ENCODE peak calls at places on chromosomes 3 and 15, in nine cellular contexts. T is bronchial epithelial cell, L is heart left ventricle, B is fibroblast of lung, P is fibroblast of the aortic adventitia, V is mucosa of descending colon, D is DND-41, M is kidney, R is IMR-90. U is an unnamed sample.

GRCh38 chr3:186413615-186414415 is 51.8 kb upstream of the DGKG start:
- DNase-seq in T (peak), D (no peak), B (peak), M (peak), V (peak), R (no peak), P (peak), L (no peak), U (peak)

GRCh38 chr3:31442755-31443154 is 90.0 kb upstream of the STT3B start:
- DNase-seq in B (no peak), T (no peak), M (no peak), P (no peak), D (no peak), R (no peak), L (no peak), V (no peak), U (no peak)

GRCh38 chr3:194109192-194109863 is 26.6 kb upstream of the HES1 start:
- DNase-seq in P (no peak), B (no peak), M (no peak), L (no peak), T (no peak), R (no peak), V (no peak), D (no peak), U (no peak)

GRCh38 chr3:128323206-128324081 is 143.2 kb downstream of the DNAJB8 start:
- DNase-seq in B (no peak), R (no peak), V (peak), P (no peak), D (no peak), L (no peak), T (no peak), M (no peak), U (no peak)

GRCh38 chr3:187518616-187519015 is 150.4 kb downstream of the RTP4 start:
- DNase-seq in T (no peak), V (no peak), D (no peak), B (no peak), R (no peak), M (no peak), P (no peak), L (no peak), U (no peak)

GRCh38 chr3:47434849-47435248 is 40.9 kb downstream of the SCAP start:
- DNase-seq in B (no peak), V (peak), D (no peak), R (no peak), L (no peak), T (no peak), M (no peak), P (no peak), U (no peak)

GRCh38 chr15:72936237-72936636 is 116.0 kb upstream of the NEO1 start:
- DNase-seq in R (no peak), B (no peak), V (no peak), L (no peak), M (no peak), D (peak), T (no peak), P (no peak), U (no peak)

GRCh38 chr3:117523407-117523806 is 813.8 kb downstream of the TUSC7 start:
- DNase-seq in B (no peak), L (no peak), D (no peak), R (no peak), T (no peak), M (no peak), P (no peak), V (no peak), U (no peak)

GRCh38 chr3:177777699-177778098 is 580.4 kb upstream of the TBL1XR1 start:
- DNase-seq in P (peak), V (peak), M (no peak), L (peak), R (peak), B (peak), T (peak), D (peak), U (peak)

GRCh38 chr3:10463191-10464067 is 42.0 kb downstream of the ATP2B2 start:
- DNase-seq in D (no peak), V (no peak), P (no peak), M (no peak), T (no peak), B (no peak), L (no peak), R (no peak), U (no peak)

GRCh38 chr3:126512916-126513650 is 4.5 kb downstream of the UROC1 start:
- DNase-seq in B (no peak), T (no peak), P (no peak), V (no peak), R (no peak), D (no peak), L (peak), M (peak), U (no peak)

GRCh38 chr3:57545636-57546268 is 1.6 kb upstream of the DNAH12 start:
- DNase-seq in B (peak), V (no peak), R (no peak), D (no peak), M (no peak), T (no peak), P (peak), L (no peak), U (no peak)

GRCh38 chr3:58039609-58040008 is 31.4 kb downstream of the FLNB start:
- DNase-seq in P (no peak), R (no peak), M (no peak), L (no peak), D (no peak), V (no peak), T (no peak), B (no peak), U (no peak)

GRCh38 chr15:92449476-92449875 is 55.8 kb downstream of the ST8SIA2 start:
- DNase-seq in T (peak), R (peak), V (no peak), M (no peak), B (peak), L (no peak), P (no peak), D (no peak), U (no peak)

GRCh38 chr15:69979269-69979668 is 118.4 kb downstream of the TLE3 start:
- DNase-seq in P (no peak), D (no peak), M (no peak), R (peak), B (peak), T (peak), L (no peak), V (peak), U (peak)

GRCh38 chr3:119160361-119160760 is 13.0 kb upstream of the UPK1B start:
- DNase-seq in L (no peak), R (no peak), V (no peak), T (peak), D (no peak), P (no peak), M (no peak), B (no peak), U (no peak)

GRCh38 chr3:31116651-31117050 is 222.2 kb upstream of the GADL1 start:
- DNase-seq in T (no peak), M (no peak), V (no peak), L (no peak), R (peak), P (peak), B (peak), D (no peak), U (no peak)

GRCh38 chr3:197202694-197203093 is 95.7 kb downstream of the DLG1 start:
- DNase-seq in B (peak), M (no peak), P (no peak), T (peak), L (no peak), R (no peak), V (no peak), D (no peak), U (no peak)

GRCh38 chr3:116707531-116707930 is 2.0 kb upstream of the TUSC7 start:
- DNase-seq in L (no peak), B (no peak), M (no peak), V (no peak), P (no peak), R (no peak), D (no peak), T (no peak), U (no peak)

GRCh38 chr3:149812606-149813366 is at the start of gene RNF13:
- DNase-seq in M (peak), T (peak), L (peak), D (peak), V (peak), P (peak), B (peak), R (peak), U (peak)

GRCh38 chr15:26771168-26771916 is 1.5 kb downstream of the GABRB3 start:
- DNase-seq in L (no peak), B (no peak), P (no peak), D (no peak), R (no peak), T (no peak), V (no peak), M (no peak), U (no peak)

GRCh38 chr3:30098656-30099454 is 507.5 kb upstream of the TGFBR2 start:
- DNase-seq in M (no peak), V (no peak), R (peak), P (peak), L (no peak), D (no peak), T (peak), B (peak), U (peak)

GRCh38 chr3:101484805-101485620 is 28.0 kb downstream of the SENP7 start:
- DNase-seq in P (peak), T (peak), R (peak), L (no peak), V (no peak), D (no peak), B (peak), M (no peak), U (peak)

GRCh38 chr15:40248006-40248783 is 9.3 kb downstream of the PAK6 start:
- DNase-seq in M (peak), B (no peak), P (no peak), T (no peak), D (no peak), L (no peak), R (no peak), V (no peak), U (no peak)

GRCh38 chr15:68634122-68634482 is 55.3 kb downstream of the CORO2B start:
- DNase-seq in B (no peak), M (no peak), V (no peak), T (no peak), R (no peak), D (no peak), L (no peak), P (no peak), U (no peak)

GRCh38 chr3:53885239-53885638 is 3.3 kb upstream of the ACTR8 start:
- DNase-seq in D (no peak), V (no peak), R (peak), M (no peak), L (no peak), T (peak), P (no peak), B (no peak), U (no peak)

GRCh38 chr3:71977525-71977924 is 192.6 kb upstream of the PROK2 start:
- DNase-seq in R (no peak), T (no peak), B (no peak), P (no peak), D (no peak), L (no peak), M (no peak), V (no peak), U (no peak)

GRCh38 chr3:71973337-71974030 is 188.5 kb upstream of the PROK2 start:
- DNase-seq in V (no peak), L (no peak), R (no peak), D (no peak), T (peak), P (no peak), M (no peak), B (no peak), U (peak)

GRCh38 chr3:71968491-71968890 is 183.5 kb upstream of the PROK2 start:
- DNase-seq in B (no peak), M (no peak), V (no peak), R (no peak), L (no peak), T (no peak), D (no peak), P (no peak), U (no peak)

GRCh38 chr3:71975573-71975972 is 190.6 kb upstream of the PROK2 start:
- DNase-seq in M (no peak), D (no peak), V (no peak), R (no peak), T (no peak), L (no peak), P (no peak), B (no peak), U (no peak)

GRCh38 chr3:71972031-71972430 is 187.1 kb upstream of the PROK2 start:
- DNase-seq in V (no peak), D (no peak), T (peak), P (peak), L (no peak), M (no peak), R (no peak), B (no peak), U (peak)
- TF ChIP-seq CTCF in V (no peak), D (no peak), T (no peak), P (no peak), L (no peak), M (no peak), R (no peak), B (no peak), U (peak)

DNA sequence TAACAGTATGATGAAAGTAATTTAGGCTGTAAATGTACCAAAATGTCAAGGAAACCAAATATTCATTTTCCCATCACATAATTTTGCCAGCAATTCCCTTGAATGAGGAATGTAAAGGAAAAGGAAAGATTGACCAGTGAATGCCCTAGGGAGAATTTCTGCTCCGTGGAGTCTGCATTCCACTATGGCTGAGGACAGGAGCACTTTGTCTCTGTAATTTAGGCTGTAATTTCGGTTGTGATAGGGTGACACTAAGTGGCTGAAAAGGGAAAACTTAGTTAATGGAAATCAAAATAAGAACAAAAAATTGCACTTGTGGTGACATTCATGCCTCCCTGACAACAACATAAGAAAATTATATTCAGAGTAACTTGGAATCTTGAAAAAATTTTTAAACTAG is 8.3 kb upstream of the TMEM207 start:
- DNase-seq in D (no peak), B (peak), M (no peak), P (peak), T (no peak), L (no peak), R (no peak), V (no peak), U (peak)
- TF ChIP-seq CTCF in D (no peak), B (no peak), M (peak), P (no peak), T (no peak), L (no peak), R (peak), V (no peak), U (no peak)

GRCh38 chr3:11770477-11771381 is 76.0 kb downstream of the TAMM41 start:
- DNase-seq in B (peak), R (peak), L (peak), D (peak), V (peak), M (peak), P (peak), T (peak), U (peak)
- TF ChIP-seq CTCF in B (no peak), R (no peak), L (no peak), D (no peak), V (no peak), M (no peak), P (no peak), T (no peak), U (no peak)

DNA sequence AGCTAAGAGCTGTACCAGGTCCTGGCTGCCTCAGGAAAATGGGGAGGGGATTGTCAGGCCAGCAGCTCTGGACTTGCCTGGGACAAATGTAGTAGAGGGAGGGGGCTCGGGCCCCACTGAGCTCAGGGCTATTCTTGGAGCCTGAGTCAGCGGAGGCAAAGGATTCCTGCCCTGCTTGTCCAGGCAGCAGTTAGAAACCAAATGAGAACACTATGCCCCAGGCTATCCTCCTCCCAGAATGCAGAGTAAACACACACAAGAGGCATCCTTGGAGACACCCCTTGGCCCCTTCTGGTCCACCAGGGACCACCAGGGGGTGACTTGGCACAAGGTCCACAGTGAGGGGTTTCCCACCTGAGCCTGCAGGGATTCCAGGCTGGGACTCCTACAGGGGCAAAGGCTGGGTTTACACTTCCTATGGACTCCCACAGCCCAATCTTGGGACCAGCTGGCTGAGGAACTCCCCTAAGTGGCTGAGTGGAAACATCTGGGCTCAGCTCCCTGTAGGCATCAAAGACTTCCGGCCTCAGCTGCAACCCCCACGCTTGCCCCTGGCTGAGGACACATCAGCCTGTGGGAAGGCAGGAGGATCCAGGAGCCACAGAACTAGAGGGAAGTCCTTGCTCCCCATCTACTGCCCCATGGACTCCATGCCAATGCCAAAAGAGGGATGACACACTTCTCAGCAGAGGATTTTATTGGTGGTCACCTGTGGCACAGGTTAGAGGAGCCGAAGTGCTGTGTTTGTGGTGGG is 3.4 kb upstream of the COL7A1 start:
- DNase-seq in L (peak), V (peak), M (no peak), P (peak), R (peak), T (peak), B (peak), D (no peak), U (peak)
- TF ChIP-seq CTCF in L (no peak), V (no peak), M (no peak), P (no peak), R (no peak), T (no peak), B (no peak), D (no peak), U (no peak)

GRCh38 chr15:90893175-90894090 is 9.1 kb downstream of the FES start:
- DNase-seq in M (peak), T (no peak), D (peak), L (no peak), P (no peak), R (no peak), V (no peak), B (no peak), U (no peak)
- TF ChIP-seq CTCF in M (no peak), T (no peak), D (peak), L (no peak), P (no peak), R (no peak), V (no peak), B (no peak), U (peak)